ENCODE peak calls at places on chromosomes 12 and 14, in ten cellular contexts. One of them, this sample, is unnamed.

GRCh38 chr14:30440986-30441385 is 118.0 kb upstream of the G2E3 start:
- DNase-seq in stimulated activated naive CD4-positive, alpha-beta T cell: no peak
- DNase-seq in Panc1: no peak
- DNase-seq in iPS DF 19.7: no peak
- DNase-seq in amniotic stem cell: no peak
- DNase-seq in IMR-90: no peak
- DNase-seq in activated T-cell treated with anti-CD3 and anti-CD28 coated beads, Interleukin-2, amount 50 U/mL, for 4 hours: no peak
- DNase-seq in NCI-H1694: no peak
- DNase-seq in adipocyte: peak
- DNase-seq in stimulated activated CD4-positive, alpha-beta T cell treated with anti-CD3 and anti-CD28 coated beads, Interleukin-15, amount 100 ng/mL, for 1 hour: no peak
- DNase-seq in this sample: no peak

GRCh38 chr12:25529738-25530137 is 23.3 kb downstream of the LMNTD1 start:
- DNase-seq in stimulated activated naive CD4-positive, alpha-beta T cell: no peak
- DNase-seq in Panc1: no peak
- DNase-seq in iPS DF 19.7: no peak
- DNase-seq in amniotic stem cell: no peak
- DNase-seq in IMR-90: peak
- DNase-seq in activated T-cell treated with anti-CD3 and anti-CD28 coated beads, Interleukin-2, amount 50 U/mL, for 4 hours: no peak
- DNase-seq in NCI-H1694: no peak
- DNase-seq in adipocyte: peak
- DNase-seq in stimulated activated CD4-positive, alpha-beta T cell treated with anti-CD3 and anti-CD28 coated beads, Interleukin-15, amount 100 ng/mL, for 1 hour: no peak
- DNase-seq in this sample: no peak

GRCh38 chr12:6118891-6119568 is 5.4 kb downstream of the VWF start:
- DNase-seq in stimulated activated naive CD4-positive, alpha-beta T cell: no peak
- DNase-seq in Panc1: no peak
- DNase-seq in iPS DF 19.7: no peak
- DNase-seq in amniotic stem cell: no peak
- DNase-seq in IMR-90: no peak
- DNase-seq in activated T-cell treated with anti-CD3 and anti-CD28 coated beads, Interleukin-2, amount 50 U/mL, for 4 hours: no peak
- DNase-seq in NCI-H1694: no peak
- DNase-seq in adipocyte: no peak
- DNase-seq in stimulated activated CD4-positive, alpha-beta T cell treated with anti-CD3 and anti-CD28 coated beads, Interleukin-15, amount 100 ng/mL, for 1 hour: no peak
- DNase-seq in this sample: no peak

GRCh38 chr14:64800000-64800399 is 79.7 kb downstream of the SPTB start:
- DNase-seq in stimulated activated naive CD4-positive, alpha-beta T cell: peak
- DNase-seq in Panc1: no peak
- DNase-seq in iPS DF 19.7: no peak
- DNase-seq in amniotic stem cell: peak
- DNase-seq in IMR-90: peak
- DNase-seq in activated T-cell treated with anti-CD3 and anti-CD28 coated beads, Interleukin-2, amount 50 U/mL, for 4 hours: no peak
- DNase-seq in NCI-H1694: peak
- DNase-seq in adipocyte: peak
- DNase-seq in stimulated activated CD4-positive, alpha-beta T cell treated with anti-CD3 and anti-CD28 coated beads, Interleukin-15, amount 100 ng/mL, for 1 hour: no peak
- DNase-seq in this sample: peak

GRCh38 chr14:50704454-50705010 is 36.4 kb upstream of the SAV1 start:
- DNase-seq in stimulated activated naive CD4-positive, alpha-beta T cell: no peak
- DNase-seq in Panc1: no peak
- DNase-seq in iPS DF 19.7: no peak
- DNase-seq in amniotic stem cell: no peak
- DNase-seq in IMR-90: no peak
- DNase-seq in activated T-cell treated with anti-CD3 and anti-CD28 coated beads, Interleukin-2, amount 50 U/mL, for 4 hours: no peak
- DNase-seq in NCI-H1694: no peak
- DNase-seq in adipocyte: no peak
- DNase-seq in stimulated activated CD4-positive, alpha-beta T cell treated with anti-CD3 and anti-CD28 coated beads, Interleukin-15, amount 100 ng/mL, for 1 hour: no peak
- DNase-seq in this sample: no peak

GRCh38 chr12:109731231-109731731 is 17.7 kb downstream of the FAM222A start:
- DNase-seq in stimulated activated naive CD4-positive, alpha-beta T cell: no peak
- DNase-seq in Panc1: no peak
- DNase-seq in iPS DF 19.7: no peak
- DNase-seq in amniotic stem cell: no peak
- DNase-seq in IMR-90: no peak
- DNase-seq in activated T-cell treated with anti-CD3 and anti-CD28 coated beads, Interleukin-2, amount 50 U/mL, for 4 hours: no peak
- DNase-seq in NCI-H1694: no peak
- DNase-seq in adipocyte: no peak
- DNase-seq in stimulated activated CD4-positive, alpha-beta T cell treated with anti-CD3 and anti-CD28 coated beads, Interleukin-15, amount 100 ng/mL, for 1 hour: no peak
- DNase-seq in this sample: no peak

GRCh38 chr12:109111775-109112491 is 4.5 kb upstream of the ACACB start:
- DNase-seq in stimulated activated naive CD4-positive, alpha-beta T cell: peak
- DNase-seq in Panc1: no peak
- DNase-seq in iPS DF 19.7: peak
- DNase-seq in amniotic stem cell: no peak
- DNase-seq in IMR-90: peak
- DNase-seq in activated T-cell treated with anti-CD3 and anti-CD28 coated beads, Interleukin-2, amount 50 U/mL, for 4 hours: peak
- DNase-seq in NCI-H1694: no peak
- DNase-seq in adipocyte: peak
- DNase-seq in stimulated activated CD4-positive, alpha-beta T cell treated with anti-CD3 and anti-CD28 coated beads, Interleukin-15, amount 100 ng/mL, for 1 hour: peak
- DNase-seq in this sample: no peak

GRCh38 chr14:51780741-51781140 is 79.7 kb upstream of the GNG2 start:
- DNase-seq in stimulated activated naive CD4-positive, alpha-beta T cell: peak
- DNase-seq in Panc1: no peak
- DNase-seq in iPS DF 19.7: no peak
- DNase-seq in amniotic stem cell: no peak
- DNase-seq in IMR-90: peak
- DNase-seq in activated T-cell treated with anti-CD3 and anti-CD28 coated beads, Interleukin-2, amount 50 U/mL, for 4 hours: no peak
- DNase-seq in NCI-H1694: no peak
- DNase-seq in adipocyte: peak
- DNase-seq in stimulated activated CD4-positive, alpha-beta T cell treated with anti-CD3 and anti-CD28 coated beads, Interleukin-15, amount 100 ng/mL, for 1 hour: no peak
- DNase-seq in this sample: no peak

GRCh38 chr14:103558071-103558882 is 4.2 kb downstream of the BAG5 start:
- DNase-seq in stimulated activated naive CD4-positive, alpha-beta T cell: no peak
- DNase-seq in Panc1: no peak
- DNase-seq in iPS DF 19.7: no peak
- DNase-seq in amniotic stem cell: no peak
- DNase-seq in IMR-90: peak
- DNase-seq in activated T-cell treated with anti-CD3 and anti-CD28 coated beads, Interleukin-2, amount 50 U/mL, for 4 hours: no peak
- DNase-seq in NCI-H1694: no peak
- DNase-seq in adipocyte: peak
- DNase-seq in stimulated activated CD4-positive, alpha-beta T cell treated with anti-CD3 and anti-CD28 coated beads, Interleukin-15, amount 100 ng/mL, for 1 hour: no peak
- DNase-seq in this sample: no peak

This sample was measured in COR-L47.